ENCODE peak calls at places on chromosome 19, in six cellular contexts. P is A549, K is mammary epithelial cell, S is sigmoid colon, C is fibroblast of the aortic adventitia, V is pancreas. R is an unnamed sample.

GRCh38 chr19:7242601-7243258 is 51.5 kb downstream of the INSR start:
- DNase-seq in P (no peak), K (peak; percentile 76), C (peak; percentile 92), V (no peak), S (no peak), R (peak; percentile 71)

GRCh38 chr19:34096020-34096915 is 76.0 kb upstream of the LSM14A start:
- DNase-seq in C (peak; percentile 66), K (peak; percentile 18), V (no peak), S (no peak), P (peak; percentile 78), R (peak; percentile 73)

GRCh38 chr19:50565984-50566903 is 2.0 kb downstream of the LRRC4B start:
- DNase-seq in P (no peak), S (no peak), C (no peak), K (no peak), V (no peak), R (no peak)

GRCh38 chr19:30443531-30444252 is 71.5 kb downstream of the ZNF536 start:
- DNase-seq in C (no peak), S (no peak), P (no peak), V (no peak), K (no peak), R (no peak)

GRCh38 chr19:15025237-15025636 is 24.0 kb upstream of the CASP14 start:
- DNase-seq in V (peak; percentile 55), S (no peak), C (no peak), K (peak; percentile 28), P (peak; percentile 31), R (peak; percentile 4)

GRCh38 chr19:12891553-12892021 is 627 bp downstream of the GCDH start:
- DNase-seq in S (no peak), P (no peak), V (peak; percentile 36), K (no peak), C (no peak), R (no peak)

GRCh38 chr19:8500158-8500557 is 2.3 kb downstream of the PRAM1 start:
- DNase-seq in V (no peak), S (no peak), K (no peak), C (no peak), P (no peak), R (no peak)

GRCh38 chr19:945401-946252 is 19.8 kb downstream of the ARID3A start:
- DNase-seq in S (no peak), P (no peak), V (no peak), C (no peak), K (no peak), R (no peak)

GRCh38 chr19:3617463-3617862 is 9.1 kb downstream of the CACTIN start:
- DNase-seq in S (no peak), P (no peak), K (no peak), V (no peak), C (no peak), R (no peak)

GRCh38 chr19:29942404-29943261 is 594 bp downstream of the URI1 start:
- DNase-seq in V (peak; percentile 58), S (peak; percentile 72), C (peak; percentile 11), K (peak; percentile 52), P (peak; percentile 67), R (peak; percentile 40)

GRCh38 chr19:48752511-48753365 is at the start of gene FUT1:
- DNase-seq in S (peak; percentile 72), K (peak; percentile 97), C (no peak), V (peak; percentile 95), P (no peak), R (peak; percentile 25)

GRCh38 chr19:51803965-51804364 is 9.0 kb downstream of the FPR3 start:
- DNase-seq in K (no peak), S (no peak), V (no peak), P (no peak), C (no peak), R (no peak)

GRCh38 chr19:29845576-29846176 is 33.9 kb downstream of the CCNE1 start:
- DNase-seq in K (peak; percentile 44), V (no peak), S (no peak), P (peak; percentile 87), C (peak; percentile 27), R (peak; percentile 21)

GRCh38 chr19:21130097-21130775 is 11.6 kb upstream of the ZNF431 start:
- DNase-seq in K (peak; percentile 59), V (no peak), C (no peak), S (no peak), P (no peak), R (no peak)

GRCh38 chr19:3252650-3253049 is 28.2 kb downstream of the CELF5 start:
- DNase-seq in C (no peak), S (no peak), V (no peak), P (no peak), K (no peak), R (no peak)

GRCh38 chr19:38956264-38956663 is 19.3 kb downstream of the FBXO17 start:
- DNase-seq in V (no peak), P (no peak), K (no peak), C (no peak), S (no peak), R (no peak)

GRCh38 chr19:2266183-2266993 is 10.2 kb upstream of the JSRP1 start:
- DNase-seq in C (peak; percentile 76), S (peak; percentile 94), K (peak; percentile 67), V (peak; percentile 64), P (no peak), R (peak; percentile 82)

GRCh38 chr19:7919681-7920519 is at the start of gene SNAPC2:
- DNase-seq in S (peak; percentile 98), P (peak; percentile 60), V (peak; percentile 98), K (peak; percentile 90), C (peak; percentile 93), R (peak; percentile 97)

GRCh38 chr19:51837145-51837544 is 42.2 kb downstream of the FPR3 start:
- DNase-seq in V (no peak), P (no peak), K (no peak), C (no peak), S (no peak), R (no peak)

GRCh38 chr19:18501832-18502231 is 20.0 kb downstream of the ELL start:
- DNase-seq in C (no peak), S (peak; percentile 89), K (no peak), P (no peak), V (peak; percentile 45), R (no peak)

GRCh38 chr19:33685541-33685940 is 63.8 kb downstream of the CHST8 start:
- DNase-seq in C (no peak), K (no peak), V (no peak), P (no peak), S (peak; percentile 29), R (no peak)

GRCh38 chr19:58093071-58093470 is 5.0 kb downstream of the ZSCAN18 start:
- DNase-seq in S (no peak), K (no peak), P (no peak), C (no peak), V (no peak), R (no peak)

GRCh38 chr19:13461536-13461935 is 44.7 kb downstream of the CACNA1A start:
- DNase-seq in V (no peak), K (no peak), C (no peak), P (no peak), S (no peak), R (no peak)

DNA sequence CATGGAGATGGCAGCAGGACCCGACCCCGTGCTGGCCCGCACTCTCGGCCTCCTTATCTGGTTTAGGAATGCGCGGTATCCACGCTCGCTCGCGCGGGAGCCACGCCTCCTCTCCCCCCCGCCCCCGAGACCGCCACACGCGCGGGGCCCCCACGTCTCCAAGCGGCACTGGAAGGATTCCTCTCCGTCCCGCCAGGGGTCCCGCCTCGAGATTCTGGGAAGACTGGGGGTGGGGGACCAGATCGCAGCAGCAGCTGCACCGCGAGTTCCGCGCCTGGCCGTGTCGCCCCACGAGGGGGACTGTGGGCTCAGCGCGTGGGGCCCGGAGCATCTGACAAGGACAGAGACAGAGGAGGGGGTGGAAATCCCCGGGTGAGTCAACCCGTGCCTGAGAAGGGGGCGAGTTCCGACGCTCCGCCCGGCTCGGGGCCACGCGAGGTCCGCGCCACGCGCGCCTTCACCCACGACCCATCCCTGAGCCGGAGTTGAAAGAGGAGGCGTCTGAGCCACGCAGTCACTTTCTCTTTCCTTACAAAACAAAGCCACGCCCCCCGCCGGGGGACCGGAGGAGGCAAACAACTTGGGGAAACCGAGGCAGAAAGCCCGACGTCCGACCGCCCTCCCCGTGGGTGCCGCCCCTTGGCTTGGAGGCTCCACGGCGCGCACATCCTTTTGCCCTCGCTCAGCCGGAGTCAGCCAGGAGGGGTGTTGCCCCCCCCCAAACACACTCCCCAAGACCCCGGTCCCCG is 802 bp downstream of the S1PR2 start:
- DNase-seq in C (peak; percentile 64), P (no peak), V (peak; percentile 30), K (no peak), S (peak; percentile 80), R (peak; percentile 79)
- TF ChIP-seq CTCF in C (peak; percentile 27), P (no peak), V (no peak), K (no peak), S (no peak), R (no peak)

GRCh38 chr19:54189020-54189667 is at the start of gene MBOAT7:
- DNase-seq in P (no peak), V (no peak), C (no peak), S (no peak), K (no peak), R (no peak)
- TF ChIP-seq CTCF in P (peak; percentile 34), V (peak; percentile 11), C (no peak), S (peak; percentile 30), K (no peak), R (no peak)

GRCh38 chr19:19505669-19506326 is 9.6 kb downstream of the TSSK6 start:
- DNase-seq in C (no peak), K (no peak), S (no peak), P (no peak), V (no peak), R (no peak)
- TF ChIP-seq CTCF in C (no peak), K (no peak), S (no peak), P (no peak), V (no peak), R (no peak)

GRCh38 chr19:47607564-47608073 is 1.3 kb upstream of the BICRA start:
- DNase-seq in C (no peak), P (no peak), S (no peak), K (no peak), V (no peak), R (no peak)

GRCh38 chr19:47610546-47610894 is 1.6 kb downstream of the BICRA start:
- DNase-seq in S (no peak), P (no peak), C (no peak), V (no peak), K (no peak), R (no peak)

GRCh38 chr19:47609885-47610545 is 1.1 kb downstream of the BICRA start:
- DNase-seq in V (peak; percentile 42), S (peak; percentile 80), P (no peak), K (peak; percentile 30), C (no peak), R (peak; percentile 48)

GRCh38 chr19:47608908-47609879 is at the start of gene BICRA:
- DNase-seq in V (peak; percentile 85), P (peak; percentile 84), S (peak; percentile 94), C (peak; percentile 81), K (peak; percentile 72), R (peak; percentile 88)

DNA sequence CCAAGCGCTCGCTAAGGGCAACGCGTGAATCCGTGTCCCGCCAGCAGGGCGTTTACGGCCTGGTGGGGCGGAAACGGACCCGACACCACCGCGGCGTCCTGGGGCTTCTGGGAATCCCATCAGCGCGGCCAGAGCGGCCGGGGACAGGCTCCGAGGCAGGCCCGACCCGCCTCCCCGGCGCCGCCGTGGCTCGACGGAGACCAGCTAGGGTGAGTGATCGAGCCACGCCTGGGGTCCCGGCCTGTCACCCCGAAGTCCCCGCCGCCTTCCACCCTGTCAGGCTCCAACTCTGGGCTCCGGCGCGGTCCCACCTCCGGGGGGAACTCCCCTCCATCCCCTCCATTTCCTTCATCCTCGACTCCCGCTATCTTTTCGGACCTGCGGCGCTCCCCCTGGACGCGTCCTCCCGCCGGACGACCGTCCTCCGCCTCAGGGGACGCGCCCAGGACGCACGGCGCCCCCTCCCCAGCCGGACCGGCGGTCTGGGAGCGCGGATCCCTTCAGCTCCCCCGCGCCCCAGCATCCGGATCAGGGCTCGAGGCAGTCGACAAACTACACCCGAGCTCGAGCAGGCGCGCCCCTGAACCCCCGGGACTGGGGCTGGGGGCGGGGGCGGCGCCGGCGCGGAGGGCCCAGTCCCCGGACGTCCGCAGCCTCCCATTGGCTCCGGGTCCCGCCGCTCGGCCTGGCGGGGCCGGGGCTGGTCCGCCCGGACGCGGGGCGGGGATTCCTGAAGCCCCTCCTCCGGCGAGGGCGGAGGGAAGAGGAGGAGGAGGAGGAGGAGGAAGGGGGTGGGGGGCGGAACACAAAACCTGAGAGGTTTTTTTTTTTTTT is 643 bp upstream of the BICRA start:
- DNase-seq in V (peak; percentile 96), P (peak; percentile 94), C (peak; percentile 90), K (peak; percentile 94), S (peak; percentile 97), R (peak; percentile 97)
- TF ChIP-seq CTCF in V (peak; percentile 15), P (no peak), C (peak; percentile 45), K (no peak), S (no peak), R (peak; percentile 39)

R was measured in cardiac fibroblast.